ENCODE peak calls at places on chromosome 7, in five cellular contexts. Y, Z, G, R and X are unnamed samples.

GRCh38 chr7:47758546-47758945 is 176.6 kb upstream of the TNS3 start:
- DNase-seq in Y (no peak), Z (no peak), G (peak; percentile 32), R (no peak), X (no peak)

GRCh38 chr7:46835556-46835955 is 746.4 kb downstream of the TNS3 start:
- DNase-seq in R (no peak), G (peak; percentile 16), Z (no peak), Y (no peak), X (no peak)

GRCh38 chr7:149883452-149883861 is 9.7 kb downstream of the ATP6V0E2 start:
- DNase-seq in R (peak; percentile 36), Y (no peak), G (peak; percentile 48), Z (peak; percentile 58), X (peak; percentile 43)

GRCh38 chr7:37109853-37110252 is 338.8 kb downstream of the ELMO1 start:
- DNase-seq in R (peak; percentile 9), G (no peak), Z (no peak), Y (no peak), X (no peak)

GRCh38 chr7:128236924-128237586 is 4.0 kb upstream of the LEP start:
- DNase-seq in R (peak; percentile 28), Y (peak; percentile 99), G (peak; percentile 84), Z (peak; percentile 6), X (no peak)

GRCh38 chr7:100119701-100120517 is 475 bp downstream of the CNPY4 start:
- DNase-seq in G (peak; percentile 55), Y (no peak), Z (peak; percentile 77), R (no peak), X (peak; percentile 81)

GRCh38 chr7:50595538-50596102 is 30.4 kb upstream of the DDC start:
- DNase-seq in R (peak; percentile 29), Y (no peak), Z (no peak), G (peak; percentile 54), X (peak; percentile 38)

GRCh38 chr7:128888039-128888755 is 22.3 kb downstream of the KCP start:
- DNase-seq in R (no peak), Y (no peak), G (no peak), Z (no peak), X (no peak)

GRCh38 chr7:158975526-158976467 is 119.4 kb downstream of the DYNC2I1 start:
- DNase-seq in Z (no peak), G (no peak), Y (no peak), R (no peak), X (peak; percentile 25)

GRCh38 chr7:102463841-102464576 is 654 bp downstream of the ALKBH4 start:
- DNase-seq in Z (no peak), R (no peak), Y (no peak), G (peak; percentile 14), X (no peak)

GRCh38 chr7:33325754-33326484 is 196.6 kb downstream of the BBS9 start:
- DNase-seq in Z (no peak), G (no peak), Y (no peak), R (no peak), X (no peak)

GRCh38 chr7:33327427-33327826 is 198.1 kb downstream of the BBS9 start:
- DNase-seq in R (no peak), G (no peak), Z (no peak), Y (no peak), X (no peak)

DNA sequence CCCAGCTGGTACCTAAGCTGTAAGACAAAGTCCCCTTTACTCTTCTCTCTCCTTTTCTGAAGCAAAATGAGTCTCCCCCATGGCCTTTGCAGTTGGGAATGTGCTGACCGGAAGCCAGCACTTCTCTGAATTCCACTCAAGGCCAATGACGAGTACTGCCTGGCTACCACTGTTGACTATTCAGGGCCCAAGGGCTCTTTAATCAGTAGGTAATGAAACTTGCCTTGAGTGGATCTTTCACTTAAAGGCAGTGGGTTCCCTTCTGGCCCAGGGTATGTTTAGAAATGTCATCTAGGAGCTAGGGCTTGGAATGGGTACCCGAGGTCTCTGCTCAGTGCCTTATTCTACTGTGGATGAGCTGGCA is 197.1 kb downstream of the BBS9 start:
- DNase-seq in Y (no peak), G (no peak), R (no peak), Z (no peak), X (no peak)
- H3K27ac ChIP-seq in Y (no peak overlapping the region), G (no peak overlapping the region), R (no peak overlapping the region), Z (no peak overlapping the region), X (no peak overlapping the region)

GRCh38 chr7:1541431-1542162 is 11.1 kb downstream of the MAFK start:
- DNase-seq in G (no peak), Z (no peak), Y (no peak), R (no peak), X (no peak)
- H3K36me3 ChIP-seq in G (peaks cover 41% of the 10 kb centered on the region), Z (no peaks in the 10 kb centered on the region), Y (peaks cover under 1% of the 10 kb centered on the region), R (peaks cover 27% of the 10 kb centered on the region), X (peaks cover 18% of the 10 kb centered on the region)

DNA sequence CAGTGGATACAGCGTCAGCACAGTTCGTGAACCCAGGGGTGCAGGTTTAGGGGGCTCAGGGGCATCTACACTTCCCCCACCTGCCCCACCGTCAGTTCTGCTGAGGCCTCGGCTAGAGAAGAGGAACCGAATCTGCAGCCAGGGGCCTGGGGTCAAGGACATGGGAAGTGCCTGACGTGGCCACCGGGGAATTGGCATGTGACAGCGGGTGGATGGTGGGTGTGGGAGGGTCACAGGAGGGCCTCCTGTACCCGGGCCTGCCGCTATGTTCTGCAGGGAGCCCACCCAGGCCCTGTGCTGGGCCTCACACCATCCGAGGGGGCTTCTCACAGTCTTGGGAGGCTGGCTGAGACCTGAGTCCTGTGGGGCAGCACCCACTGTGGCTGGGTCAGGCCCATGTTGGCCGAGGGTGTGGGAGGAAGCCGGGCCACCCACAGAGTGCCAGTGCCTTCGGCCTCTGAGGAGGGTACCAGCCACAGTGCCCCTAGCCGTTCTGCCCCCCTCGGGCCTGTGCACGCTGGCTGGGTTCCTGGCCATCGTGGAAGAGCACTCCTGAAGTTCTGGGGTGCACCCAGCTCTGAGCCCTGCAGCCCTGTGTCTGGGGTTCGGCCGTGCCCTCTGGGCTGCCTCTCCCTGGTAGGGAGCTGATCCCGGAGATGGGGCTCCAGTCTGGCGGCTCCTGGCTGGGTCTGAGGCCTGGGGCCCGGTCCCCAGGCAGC is 5.9 kb downstream of the TTYH3 start:
- DNase-seq in Z (no peak), Y (no peak), G (no peak), R (no peak), X (no peak)
- H3K4me3 ChIP-seq in Z (no peak overlapping the region), Y (no peak overlapping the region), G (no peak overlapping the region), R (no peak overlapping the region), X (no peak overlapping the region)

GRCh38 chr7:30770936-30771858 is at the start of gene MINDY4:
- DNase-seq in G (peak; percentile 40), Y (no peak), Z (peak; percentile 52), R (peak; percentile 78), X (peak; percentile 57)

GRCh38 chr7:30775992-30776391 is 4.8 kb downstream of the MINDY4 start:
- DNase-seq in Y (no peak), Z (no peak), R (no peak), G (no peak), X (no peak)

GRCh38 chr7:30772984-30773383 is 1.8 kb downstream of the MINDY4 start:
- DNase-seq in R (no peak), Z (no peak), Y (no peak), G (no peak), X (no peak)

GRCh38 chr7:30776971-30777370 is 5.8 kb downstream of the MINDY4 start:
- DNase-seq in R (no peak), Y (no peak), Z (no peak), G (no peak), X (no peak)

GRCh38 chr7:30771859-30772429 is 727 bp downstream of the MINDY4 start:
- DNase-seq in Z (no peak), R (peak; percentile 34), G (no peak), Y (no peak), X (no peak)
- H3K27ac ChIP-seq in Z (peak overlapping the region; percentile 71), R (peak overlapping the region; percentile 25), G (peak overlapping the region; percentile 41), Y (peak overlapping the region; percentile 51), X (peak overlapping the region; percentile 55)

GRCh38 chr7:87178320-87178719 is 26.1 kb downstream of the DMTF1 start:
- DNase-seq in Z (no peak), Y (no peak), G (no peak), R (no peak), X (no peak)

GRCh38 chr7:87173456-87173855 is 21.2 kb downstream of the DMTF1 start:
- DNase-seq in R (no peak), Y (no peak), Z (no peak), G (no peak), X (no peak)

DNA sequence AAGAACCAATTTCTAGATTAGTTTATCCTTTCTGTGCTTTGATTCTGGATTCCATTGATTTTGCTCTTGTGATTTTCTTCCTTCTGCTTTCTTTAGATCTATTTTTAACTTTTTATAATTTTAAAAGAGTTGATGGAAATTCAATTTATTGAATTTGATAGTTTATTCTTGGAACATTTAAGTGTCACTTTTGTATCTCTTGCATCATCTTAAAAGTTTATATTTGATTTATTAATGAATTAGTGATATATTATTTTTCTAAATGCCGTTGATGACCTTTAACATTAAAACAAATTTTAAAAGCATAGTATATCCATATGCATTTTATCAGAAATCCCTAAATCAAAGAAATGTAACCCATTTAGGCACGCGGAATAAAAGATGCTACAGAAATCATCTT is 26.9 kb downstream of the DMTF1 start:
- DNase-seq in Z (no peak), Y (no peak), R (no peak), G (no peak), X (no peak)
- H3K36me3 ChIP-seq in Z (peaks cover 14% of the 10 kb centered on the region), Y (peaks cover 28% of the 10 kb centered on the region), R (peaks cover 15% of the 10 kb centered on the region), G (peaks cover 60% of the 10 kb centered on the region), X (peaks cover 36% of the 10 kb centered on the region)

GRCh38 chr7:22578048-22578770 is 78.2 kb upstream of the STEAP1B start:
- DNase-seq in Z (no peak), G (peak; percentile 59), R (peak; percentile 87), Y (no peak), X (no peak)
- H3K4me3 ChIP-seq in Z (no peak overlapping the region), G (no peak overlapping the region), R (no peak overlapping the region), Y (no peak overlapping the region), X (no peak overlapping the region)

GRCh38 chr7:91045626-91046025 is 218.6 kb upstream of the FZD1 start:
- DNase-seq in Y (no peak), G (no peak), Z (no peak), R (no peak), X (no peak)
- H3K27ac ChIP-seq in Y (no peak overlapping the region), G (no peak overlapping the region), Z (no peak overlapping the region), R (no peak overlapping the region), X (no peak overlapping the region)

DNA sequence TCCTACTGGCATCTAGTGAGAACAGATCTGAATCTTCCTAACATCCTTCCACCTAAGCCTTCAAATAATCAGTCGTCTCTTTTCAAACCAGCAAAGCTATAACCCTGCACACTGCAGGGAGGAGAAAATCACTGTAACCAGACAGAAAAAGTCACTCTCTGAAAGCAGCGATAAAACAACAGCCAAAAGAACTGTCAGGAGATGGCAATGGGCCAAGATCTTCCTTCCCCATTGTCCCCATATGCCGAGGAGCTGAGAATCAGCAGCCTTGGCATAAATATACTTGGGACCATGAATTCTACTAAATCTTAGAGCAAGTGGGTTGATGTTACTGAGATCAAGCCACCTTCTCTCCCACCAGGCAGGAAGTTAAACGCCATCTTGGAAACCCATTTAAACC is 13.1 kb downstream of the FZD9 start:
- DNase-seq in R (no peak), Y (no peak), G (no peak), Z (no peak), X (no peak)
- H3K36me3 ChIP-seq in R (peaks cover 60% of the 10 kb centered on the region), Y (peaks cover 56% of the 10 kb centered on the region), G (peaks cover 88% of the 10 kb centered on the region), Z (peaks cover 26% of the 10 kb centered on the region), X (peaks cover 94% of the 10 kb centered on the region)